ENCODE peak calls at places on chromosomes 4 and X, in seven cellular contexts. X is pancreas, D is Peyer's patch, Y is lower leg skin, Q is fibroblast of the aortic adventitia, U is right atrium auricular region, C is heart right ventricle. E is an unnamed sample.

GRCh38 chr4:138821321-138821720 is 194.3 kb upstream of the NOCT start:
- DNase-seq in X (no peak), D (no peak), Y (no peak), Q (no peak), U (no peak), C (no peak), E (no peak)

GRCh38 chrX:113947548-113947947 is 636.3 kb upstream of the HTR2C start:
- DNase-seq in X (no peak), D (no peak), Y (no peak), Q (no peak), U (no peak), C (no peak), E (peak; percentile 47)

GRCh38 chrX:84724576-84724975 is 222.3 kb upstream of the HDX start:
- DNase-seq in X (no peak), D (no peak), Y (no peak), Q (no peak), U (no peak), C (no peak), E (no peak)

GRCh38 chr4:153781280-153781679 is 7.6 kb downstream of the SFRP2 start:
- DNase-seq in X (no peak), D (no peak), Y (no peak), Q (no peak), U (no peak), C (no peak), E (peak; percentile 17)

GRCh38 chrX:112043997-112044396 is 38.6 kb downstream of the TRPC5 start:
- DNase-seq in X (no peak), D (no peak), Y (no peak), Q (no peak), U (no peak), C (no peak), E (peak; percentile 41)

GRCh38 chr4:113637823-113638691 is 123.5 kb downstream of the CAMK2D start:
- DNase-seq in X (no peak), D (no peak), Y (no peak), Q (no peak), U (no peak), C (no peak), E (no peak)

GRCh38 chrX:153430796-153431195 is 15.1 kb downstream of the TREX2 start:
- DNase-seq in X (no peak), D (no peak), Y (no peak), Q (no peak), U (no peak), C (no peak), E (no peak)

GRCh38 chrX:133287860-133288259 is 69.7 kb upstream of the TFDP3 start:
- DNase-seq in X (no peak), D (no peak), Y (no peak), Q (no peak), U (no peak), C (no peak), E (no peak)

GRCh38 chr4:82372502-82372873 is 1.3 kb downstream of the HNRNPD start:
- DNase-seq in X (peak; percentile 26), D (peak; percentile 53), Y (no peak), Q (no peak), U (no peak), C (peak; percentile 41), E (peak; percentile 62)

GRCh38 chrX:65194547-65194946 is 218.3 kb upstream of the ZC4H2 start:
- DNase-seq in X (no peak), D (no peak), Y (no peak), Q (no peak), U (no peak), C (no peak), E (no peak)

GRCh38 chr4:62797221-62797620 is 1597.1 kb downstream of the ADGRL3 start:
- DNase-seq in X (no peak), D (no peak), Y (no peak), Q (no peak), U (no peak), C (no peak), E (no peak)

GRCh38 chrX:115400960-115401359 is 111.4 kb downstream of the LUZP4 start:
- DNase-seq in X (no peak), D (no peak), Y (no peak), Q (no peak), U (no peak), C (no peak), E (peak; percentile 4)

GRCh38 chr4:121726642-121727268 is 30.0 kb upstream of the ANXA5 start:
- DNase-seq in X (no peak), D (no peak), Y (no peak), Q (peak; percentile 83), U (no peak), C (no peak), E (peak; percentile 86)

GRCh38 chrX:2933125-2933900 is 4.2 kb upstream of the ARSD start:
- DNase-seq in X (no peak), D (no peak), Y (no peak), Q (no peak), U (no peak), C (no peak), E (no peak)

GRCh38 chr4:164755432-164755831 is 1.5 kb downstream of the SMIM31 start:
- DNase-seq in X (no peak), D (no peak), Y (no peak), Q (no peak), U (no peak), C (no peak), E (no peak)

GRCh38 chrX:46758163-46758955 is 559 bp downstream of the SLC9A7 start:
- DNase-seq in X (peak; percentile 15), D (peak; percentile 27), Y (no peak), Q (no peak), U (no peak), C (no peak), E (peak; percentile 18)

GRCh38 chr4:169620846-169621228 is 459 bp downstream of the CLCN3 start:
- DNase-seq in X (peak; percentile 34), D (no peak), Y (no peak), Q (no peak), U (no peak), C (peak; percentile 18), E (peak; percentile 36)

GRCh38 chr4:111696505-111696904 is 448.7 kb upstream of the FAM241A start:
- DNase-seq in X (no peak), D (no peak), Y (no peak), Q (no peak), U (no peak), C (no peak), E (no peak)

GRCh38 chr4:136935305-136935704 is 597.0 kb downstream of the PCDH18 start:
- DNase-seq in X (no peak), D (no peak), Y (no peak), Q (no peak), U (no peak), C (no peak), E (no peak)

GRCh38 chr4:183797041-183797444 is 108.1 kb upstream of the STOX2 start:
- DNase-seq in X (peak; percentile 43), D (no peak), Y (no peak), Q (no peak), U (no peak), C (peak; percentile 53), E (peak; percentile 33)

GRCh38 chr4:42401171-42401570 is 3.9 kb downstream of the SHISA3 start:
- DNase-seq in X (peak; percentile 17), D (no peak), Y (no peak), Q (no peak), U (no peak), C (no peak), E (peak; percentile 45)

GRCh38 chrX:128106630-128107029 is 54.4 kb upstream of the ACTRT1 start:
- DNase-seq in X (no peak), D (no peak), Y (no peak), Q (no peak), U (no peak), C (no peak), E (peak; percentile 50)

GRCh38 chrX:134821370-134821769 is 163.1 kb upstream of the PLAC1 start:
- DNase-seq in X (no peak), D (no peak), Y (no peak), Q (peak; percentile 41), U (no peak), C (peak; percentile 63), E (peak; percentile 24)

GRCh38 chrX:143648705-143649104 is 12.8 kb upstream of the SLITRK4 start:
- DNase-seq in X (no peak), D (no peak), Y (no peak), Q (no peak), U (no peak), C (no peak), E (peak; percentile 56)
- TF ChIP-seq CTCF in X (no peak), D (no peak), Y (no peak), Q (no peak), U (no peak), C (no peak), E (peak; percentile 37)

GRCh38 chr4:16508968-16509367 is 282.7 kb upstream of the TAPT1 start:
- DNase-seq in X (no peak), D (no peak), Y (no peak), Q (no peak), U (no peak), C (no peak), E (peak; percentile 67)

DNA sequence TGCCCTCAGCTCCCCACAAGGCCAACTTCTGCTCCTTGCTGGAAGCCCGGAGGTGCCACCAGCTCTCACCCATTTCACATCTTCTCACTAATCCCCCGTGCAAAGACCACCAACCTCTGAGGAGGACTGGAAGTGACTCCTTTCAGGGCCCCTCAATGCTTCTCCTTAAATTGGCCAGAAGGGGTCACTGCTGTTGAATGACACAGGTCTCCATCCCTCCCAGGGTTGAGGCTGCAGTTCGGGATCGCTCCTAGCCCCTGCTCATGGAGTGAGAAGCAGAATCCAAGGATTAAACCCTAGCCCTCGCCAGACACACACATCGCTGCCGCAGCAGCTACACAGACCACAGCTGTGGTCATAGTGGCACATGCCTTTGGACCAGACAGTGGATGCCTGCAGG is 279.5 kb upstream of the TAPT1 start:
- DNase-seq in X (no peak), D (no peak), Y (no peak), Q (peak; percentile 42), U (no peak), C (no peak), E (peak; percentile 82)
- TF ChIP-seq CTCF in X (no peak), D (no peak), Y (no peak), Q (peak; percentile 46), U (no peak), C (peak; percentile 28), E (peak; percentile 78)

GRCh38 chr4:189917161-189917891 is 23.3 kb upstream of the FRG1 start:
- DNase-seq in X (no peak), D (no peak), Y (no peak), Q (no peak), U (no peak), C (no peak), E (no peak)

GRCh38 chr4:189912170-189912569 is 28.5 kb upstream of the FRG1 start:
- DNase-seq in X (no peak), D (no peak), Y (no peak), Q (no peak), U (no peak), C (no peak), E (peak; percentile 56)
- TF ChIP-seq CTCF in X (peak; percentile 14), D (no peak), Y (no peak), Q (peak; percentile 42), U (no peak), C (peak; percentile 27), E (peak; percentile 72)

GRCh38 chr4:16267639-16268038 is 41.4 kb upstream of the TAPT1 start:
- DNase-seq in X (no peak), D (no peak), Y (no peak), Q (no peak), U (no peak), C (no peak), E (no peak)

GRCh38 chr4:16269742-16270522 is 43.7 kb upstream of the TAPT1 start:
- DNase-seq in X (no peak), D (no peak), Y (no peak), Q (peak; percentile 98), U (no peak), C (no peak), E (no peak)

GRCh38 chr4:16265820-16266219 is 39.5 kb upstream of the TAPT1 start:
- DNase-seq in X (no peak), D (no peak), Y (no peak), Q (no peak), U (no peak), C (no peak), E (no peak)

GRCh38 chr4:16268290-16268689 is 42.0 kb upstream of the TAPT1 start:
- DNase-seq in X (no peak), D (no peak), Y (no peak), Q (no peak), U (no peak), C (no peak), E (no peak)

GRCh38 chr4:16270654-16271328 is 44.5 kb upstream of the TAPT1 start:
- DNase-seq in X (no peak), D (no peak), Y (no peak), Q (no peak), U (no peak), C (no peak), E (peak; percentile 70)
- TF ChIP-seq CTCF in X (no peak), D (no peak), Y (no peak), Q (no peak), U (no peak), C (no peak), E (peak; percentile 65)